ENCODE peak calls at places on chromosome 9, in nine cellular contexts. F, W, M, A, G, K, D, Y and V are unnamed samples.

GRCh38 chr9:70902705-70903131 is 218.7 kb downstream of the TRPM3 start:
- DNase-seq in F (no peak), W (peak), M (peak), A (no peak), G (peak), K (peak), D (no peak), Y (no peak), V (no peak)

GRCh38 chr9:124812401-124813016 is 35.6 kb downstream of the OLFML2A start:
- DNase-seq in F (no peak), W (no peak), M (no peak), A (no peak), G (no peak), K (no peak), D (peak), Y (no peak), V (no peak)

GRCh38 chr9:73219985-73220626 is 68.4 kb downstream of the ANXA1 start:
- DNase-seq in F (no peak), W (no peak), M (no peak), A (no peak), G (no peak), K (no peak), D (no peak), Y (no peak), V (no peak)

GRCh38 chr9:123978981-123979380 is 32.6 kb upstream of the LHX2 start:
- DNase-seq in F (no peak), W (no peak), M (no peak), A (no peak), G (no peak), K (no peak), D (no peak), Y (no peak), V (no peak)

GRCh38 chr9:71897573-71897972 is 13.4 kb downstream of the ABHD17B start:
- DNase-seq in F (no peak), W (peak), M (no peak), A (no peak), G (no peak), K (no peak), D (no peak), Y (no peak), V (no peak)

GRCh38 chr9:36037580-36038169 is 962 bp downstream of the RECK start:
- DNase-seq in F (no peak), W (no peak), M (peak), A (no peak), G (no peak), K (no peak), D (no peak), Y (no peak), V (no peak)

GRCh38 chr9:137278913-137279711 is 1.6 kb downstream of the TOR4A start:
- DNase-seq in F (no peak), W (no peak), M (no peak), A (no peak), G (no peak), K (no peak), D (no peak), Y (no peak), V (no peak)

GRCh38 chr9:3482578-3482977 is 43.2 kb downstream of the RFX3 start:
- DNase-seq in F (no peak), W (no peak), M (no peak), A (no peak), G (no peak), K (no peak), D (peak), Y (no peak), V (no peak)

GRCh38 chr9:4494337-4494736 is 4.1 kb downstream of the SLC1A1 start:
- DNase-seq in F (no peak), W (no peak), M (no peak), A (no peak), G (no peak), K (peak), D (no peak), Y (no peak), V (no peak)

GRCh38 chr9:93893899-93894690 is 61.1 kb downstream of the BARX1 start:
- DNase-seq in F (no peak), W (peak), M (no peak), A (no peak), G (no peak), K (no peak), D (peak), Y (peak), V (no peak)

GRCh38 chr9:107784235-107784958 is 294.8 kb upstream of the KLF4 start:
- DNase-seq in F (no peak), W (peak), M (no peak), A (no peak), G (peak), K (peak), D (no peak), Y (no peak), V (no peak)